ENCODE peak calls at places on chromosomes 5 and 9, in seven cellular contexts. O is H1, D is stomach, E is endothelial cell of umbilical vein, L is HepG2, T is esophagus squamous epithelium, S is uterus. Z is an unnamed sample.

GRCh38 chr5:119171686-119172085 is 100.8 kb downstream of the DMXL1 start:
- DNase-seq in O (no peak), D (no peak), E (no peak), L (no peak), T (no peak), S (no peak), Z (no peak)

GRCh38 chr5:131280417-131280816 is 16.6 kb downstream of the CDC42SE2 start:
- DNase-seq in O (no peak), D (no peak), E (no peak), L (no peak), T (no peak), S (no peak), Z (no peak)

GRCh38 chr9:86721843-86722705 is 225.2 kb downstream of the GAS1 start:
- DNase-seq in O (no peak), D (no peak), E (no peak), L (no peak), T (no peak), S (peak), Z (peak)

GRCh38 chr5:148697177-148697820 is 43.0 kb upstream of the HTR4 start:
- DNase-seq in O (no peak), D (no peak), E (peak), L (no peak), T (no peak), S (peak), Z (no peak)

GRCh38 chr9:114893221-114893620 is 37.2 kb downstream of the TNFSF8 start:
- DNase-seq in O (no peak), D (no peak), E (no peak), L (no peak), T (no peak), S (no peak), Z (no peak)

GRCh38 chr5:72256536-72256935 is 63.5 kb downstream of the MRPS27 start:
- DNase-seq in O (no peak), D (no peak), E (peak), L (no peak), T (no peak), S (no peak), Z (no peak)

GRCh38 chr5:141674747-141675146 is 7.3 kb downstream of the ARAP3 start:
- DNase-seq in O (peak), D (no peak), E (no peak), L (no peak), T (no peak), S (no peak), Z (no peak)

GRCh38 chr9:108609227-108609894 is 246.4 kb downstream of the ACTL7B start:
- DNase-seq in O (no peak), D (no peak), E (no peak), L (no peak), T (no peak), S (no peak), Z (no peak)

GRCh38 chr5:136155769-136156168 is 23.1 kb downstream of the SMAD5 start:
- DNase-seq in O (no peak), D (no peak), E (no peak), L (no peak), T (no peak), S (no peak), Z (no peak)

GRCh38 chr5:147690595-147690994 is 91.9 kb downstream of the JAKMIP2 start:
- DNase-seq in O (no peak), D (peak), E (no peak), L (peak), T (no peak), S (no peak), Z (no peak)

GRCh38 chr5:80184235-80185023 is 71.4 kb downstream of the SERINC5 start:
- DNase-seq in O (peak), D (peak), E (no peak), L (peak), T (no peak), S (no peak), Z (no peak)

GRCh38 chr5:107224272-107224671 is 446.5 kb downstream of the EFNA5 start:
- DNase-seq in O (no peak), D (no peak), E (no peak), L (no peak), T (no peak), S (no peak), Z (no peak)

GRCh38 chr9:91302831-91303230 is 58.9 kb downstream of the AUH start:
- DNase-seq in O (no peak), D (no peak), E (peak), L (peak), T (no peak), S (no peak), Z (no peak)

GRCh38 chr9:35923927-35924763 is 14.9 kb downstream of the SPAAR start:
- DNase-seq in O (no peak), D (no peak), E (no peak), L (no peak), T (no peak), S (peak), Z (peak)

GRCh38 chr5:142435410-142436115 is 110.7 kb upstream of the SPRY4 start:
- DNase-seq in O (no peak), D (no peak), E (no peak), L (no peak), T (no peak), S (no peak), Z (no peak)

GRCh38 chr5:150782850-150783249 is 4.3 kb downstream of the SMIM3 start:
- DNase-seq in O (no peak), D (no peak), E (peak), L (no peak), T (no peak), S (no peak), Z (no peak)
- H3K27ac ChIP-seq in O (peak), D (peak), E (no peak), L (peak), T (peak), S (peak), Z (peak)

GRCh38 chr5:178143901-178144300 is 9.8 kb downstream of the NHP2 start:
- DNase-seq in O (no peak), D (no peak), E (no peak), L (no peak), T (no peak), S (no peak), Z (no peak)
- TF ChIP-seq POLR2A in O (no peak), D (no peak), E (no peak), L (no peak), T (no peak), S (no peak), Z (no peak)

DNA sequence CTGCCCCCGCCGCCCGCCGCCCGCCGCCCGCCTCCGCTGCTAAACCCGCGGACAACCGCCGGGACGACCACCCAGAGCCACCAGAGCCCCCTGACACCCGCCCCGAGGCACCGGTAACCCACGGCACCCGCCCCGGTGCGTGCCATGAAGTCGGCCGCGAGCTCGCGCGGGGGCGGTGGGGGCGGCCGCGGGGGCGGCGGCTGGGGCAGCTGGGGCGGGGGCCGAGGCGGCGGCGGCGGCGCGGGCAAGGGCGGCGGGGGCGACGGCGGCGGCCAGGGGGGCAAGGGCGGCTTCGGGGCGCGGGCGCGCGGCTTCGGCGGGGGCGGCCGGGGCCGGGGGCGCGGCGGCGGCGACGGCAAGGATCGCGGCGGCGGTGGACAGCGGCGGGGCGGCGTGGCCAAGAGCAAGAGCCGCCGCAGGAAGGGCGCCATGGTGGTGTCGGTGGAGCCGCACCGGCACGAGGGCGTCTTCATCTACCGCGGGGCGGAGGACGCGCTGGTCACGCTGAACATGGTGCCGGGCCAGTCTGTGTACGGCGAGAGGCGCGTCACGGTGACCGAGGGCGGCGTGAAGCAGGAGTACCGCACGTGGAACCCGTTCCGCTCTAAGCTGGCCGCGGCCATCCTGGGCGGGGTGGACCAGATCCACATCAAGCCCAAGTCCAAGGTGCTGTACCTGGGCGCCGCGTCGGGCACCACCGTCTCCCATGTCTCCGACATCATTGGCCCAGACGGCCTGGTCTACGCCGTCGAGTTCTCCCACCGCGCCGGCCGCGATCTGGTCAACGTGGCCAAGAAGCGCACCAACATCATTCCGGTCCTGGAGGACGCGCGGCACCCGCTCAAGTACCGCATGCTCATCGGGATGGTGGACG is 493 bp downstream of the FBLL1 start:
- DNase-seq in O (no peak), D (no peak), E (no peak), L (no peak), T (no peak), S (no peak), Z (no peak)
- TF ChIP-seq CTCF in O (no peak), D (no peak), E (no peak), L (no peak), T (no peak), S (no peak), Z (no peak)

GRCh38 chr5:24026288-24026687 is 518.9 kb downstream of the PRDM9 start:
- DNase-seq in O (no peak), D (no peak), E (no peak), L (no peak), T (no peak), S (no peak), Z (no peak)
- H3K27ac ChIP-seq in O (no peak), D (no peak), E (no peak), L (no peak), T (no peak), S (no peak), Z (no peak)

GRCh38 chr9:127915801-127916664 is 808 bp downstream of the ST6GALNAC4 start:
- DNase-seq in O (no peak), D (no peak), E (peak), L (no peak), T (no peak), S (peak), Z (no peak)
- TF ChIP-seq POLR2A in O (no peak), D (no peak), E (no peak), L (no peak), T (no peak), S (no peak), Z (no peak)

DNA sequence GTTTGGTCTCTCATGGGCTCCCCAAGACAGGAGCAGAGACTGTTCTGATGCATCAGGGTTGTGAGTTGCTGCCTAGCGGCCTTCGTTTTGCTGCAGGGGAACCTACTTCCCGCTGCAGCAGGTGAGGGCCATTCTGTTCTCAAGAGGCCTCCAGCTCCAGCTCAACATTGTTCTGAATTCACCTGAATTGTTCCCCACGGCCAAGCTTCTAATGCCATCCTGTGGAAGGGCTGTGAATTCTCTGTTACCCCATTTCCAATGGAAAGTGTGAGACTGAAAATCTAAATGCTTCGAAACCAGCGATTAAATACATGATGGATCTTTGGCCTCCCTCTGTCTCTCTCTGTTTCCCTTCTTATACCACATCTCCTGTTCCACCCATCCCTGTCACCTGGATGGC is 349.1 kb upstream of the DAP start:
- DNase-seq in O (no peak), D (no peak), E (no peak), L (no peak), T (no peak), S (no peak), Z (no peak)
- TF ChIP-seq CTCF in O (no peak), D (no peak), E (no peak), L (peak), T (no peak), S (no peak), Z (no peak)

DNA sequence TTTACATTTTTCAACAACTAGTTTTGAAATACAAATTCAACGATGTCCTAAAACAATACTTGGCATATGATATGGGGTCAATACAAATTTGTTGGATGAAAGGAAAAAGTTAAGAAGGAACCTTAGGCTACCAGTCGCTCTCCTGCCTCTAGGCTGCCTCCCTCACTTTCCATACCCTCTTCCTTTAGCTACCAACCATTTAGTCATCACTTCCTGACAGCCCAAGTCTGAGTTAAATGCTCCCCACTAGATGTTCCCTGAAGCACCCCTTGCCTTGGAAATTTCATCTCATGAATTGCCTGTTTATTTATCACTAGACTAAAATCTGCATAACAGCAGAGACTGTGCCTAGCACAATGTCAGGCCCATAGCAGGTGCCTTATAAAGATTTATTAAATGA is 2.7 kb upstream of the LARS1 start:
- DNase-seq in O (no peak), D (no peak), E (peak), L (no peak), T (no peak), S (no peak), Z (no peak)
- H3K27ac ChIP-seq in O (no peak), D (no peak), E (no peak), L (no peak), T (no peak), S (no peak), Z (no peak)

GRCh38 chr9:116451500-116451899 is 235.6 kb upstream of the TRIM32 start:
- DNase-seq in O (no peak), D (no peak), E (no peak), L (no peak), T (no peak), S (no peak), Z (no peak)

GRCh38 chr9:116452227-116452626 is 234.9 kb upstream of the TRIM32 start:
- DNase-seq in O (no peak), D (no peak), E (no peak), L (no peak), T (no peak), S (no peak), Z (no peak)

GRCh38 chr9:116452634-116453033 is 234.5 kb upstream of the TRIM32 start:
- DNase-seq in O (no peak), D (no peak), E (no peak), L (no peak), T (no peak), S (no peak), Z (no peak)

GRCh38 chr9:116448463-116448862 is 238.6 kb upstream of the TRIM32 start:
- DNase-seq in O (no peak), D (no peak), E (no peak), L (no peak), T (no peak), S (no peak), Z (no peak)

GRCh38 chr9:116450378-116451139 is 236.5 kb upstream of the TRIM32 start:
- DNase-seq in O (no peak), D (no peak), E (no peak), L (no peak), T (no peak), S (no peak), Z (no peak)
- TF ChIP-seq POLR2A in O (no peak), D (no peak), E (no peak), L (no peak), T (no peak), S (no peak), Z (no peak)

GRCh38 chr9:4327504-4328191 is 27.8 kb upstream of the GLIS3 start:
- DNase-seq in O (no peak), D (no peak), E (peak), L (no peak), T (no peak), S (no peak), Z (no peak)
- TF ChIP-seq CTCF in O (peak), D (no peak), E (no peak), L (peak), T (no peak), S (no peak), Z (no peak)